ENCODE peak calls at places on chromosomes 6 and 20, in four cellular contexts. W is psoas muscle, T is fibroblast of pulmonary artery, P is BJ. K is an unnamed sample.

GRCh38 chr20:44401052-44401769 is 45.7 kb downstream of the HNF4A start:
- DNase-seq in T (no peak), P (no peak), W (no peak), K (no peak)

GRCh38 chr6:20985821-20986220 is 451.6 kb downstream of the CDKAL1 start:
- DNase-seq in P (no peak), T (no peak), W (no peak), K (no peak)

GRCh38 chr6:126848119-126848518 is 270.4 kb upstream of the RSPO3 start:
- DNase-seq in P (no peak), W (no peak), T (no peak), K (no peak)

GRCh38 chr20:57522380-57522973 is 2.5 kb downstream of the CTCFL start:
- DNase-seq in T (no peak), W (no peak), P (no peak), K (no peak)

GRCh38 chr6:135423649-135424128 is 73.9 kb downstream of the AHI1 start:
- DNase-seq in W (no peak), P (peak; percentile 4), T (peak; percentile 74), K (peak; percentile 80)

GRCh38 chr6:34525431-34526175 is 30.5 kb downstream of the SPDEF start:
- DNase-seq in P (no peak), T (no peak), W (peak; percentile 42), K (no peak)

GRCh38 chr6:135675862-135676261 is 175.6 kb upstream of the PDE7B start:
- DNase-seq in W (no peak), P (no peak), T (peak; percentile 58), K (peak; percentile 79)

GRCh38 chr20:59518881-59519706 is 85.2 kb upstream of the PHACTR3 start:
- DNase-seq in P (no peak), W (no peak), T (peak; percentile 61), K (peak; percentile 72)

GRCh38 chr6:85923013-85923430 is 280.3 kb upstream of the SYNCRIP start:
- DNase-seq in T (peak; percentile 60), W (no peak), P (no peak), K (peak; percentile 64)

GRCh38 chr6:50791900-50792508 is 26.7 kb upstream of the TFAP2B start:
- DNase-seq in W (no peak), P (no peak), T (peak; percentile 51), K (peak; percentile 44)

GRCh38 chr6:167532410-167533294 is 207.8 kb downstream of the TTLL2 start:
- DNase-seq in W (no peak), P (no peak), T (no peak), K (no peak)

GRCh38 chr20:3710703-3711417 is 1.5 kb downstream of the SIGLEC1 start:
- DNase-seq in W (peak; percentile 86), T (peak; percentile 51), P (no peak), K (peak; percentile 53)

GRCh38 chr6:116596815-116597214 is 19.5 kb upstream of the RSPH4A start:
- DNase-seq in W (no peak), T (peak; percentile 53), P (no peak), K (peak; percentile 48)

GRCh38 chr6:111926731-111927302 is 53.6 kb upstream of the FYN start:
- DNase-seq in T (no peak), W (no peak), P (no peak), K (no peak)

GRCh38 chr6:142155895-142156757 is 9.1 kb downstream of the VTA1 start:
- DNase-seq in W (no peak), P (no peak), T (peak; percentile 60), K (peak; percentile 54)

GRCh38 chr6:77502966-77503365 is 39.7 kb upstream of the HTR1B start:
- DNase-seq in P (no peak), T (no peak), W (no peak), K (peak; percentile 13)

GRCh38 chr6:161029195-161029809 is 37.7 kb downstream of the MAP3K4 start:
- DNase-seq in P (peak; percentile 94), W (no peak), T (peak; percentile 43), K (peak; percentile 95)

GRCh38 chr6:153090241-153090930 is 40.7 kb downstream of the RGS17 start:
- DNase-seq in W (no peak), P (peak; percentile 23), T (peak; percentile 93), K (peak; percentile 92)

GRCh38 chr6:7727150-7727950 is 1.5 kb downstream of the BMP6 start:
- DNase-seq in W (no peak), P (no peak), T (peak; percentile 36), K (no peak)

GRCh38 chr6:7730003-7730402 is 4.1 kb downstream of the BMP6 start:
- DNase-seq in P (no peak), W (no peak), T (no peak), K (no peak)

GRCh38 chr6:7728855-7729590 is 3.1 kb downstream of the BMP6 start:
- DNase-seq in T (peak; percentile 57), P (no peak), W (no peak), K (no peak)

GRCh38 chr6:7726416-7727149 is 684 bp downstream of the BMP6 start:
- DNase-seq in T (no peak), P (no peak), W (no peak), K (no peak)

DNA sequence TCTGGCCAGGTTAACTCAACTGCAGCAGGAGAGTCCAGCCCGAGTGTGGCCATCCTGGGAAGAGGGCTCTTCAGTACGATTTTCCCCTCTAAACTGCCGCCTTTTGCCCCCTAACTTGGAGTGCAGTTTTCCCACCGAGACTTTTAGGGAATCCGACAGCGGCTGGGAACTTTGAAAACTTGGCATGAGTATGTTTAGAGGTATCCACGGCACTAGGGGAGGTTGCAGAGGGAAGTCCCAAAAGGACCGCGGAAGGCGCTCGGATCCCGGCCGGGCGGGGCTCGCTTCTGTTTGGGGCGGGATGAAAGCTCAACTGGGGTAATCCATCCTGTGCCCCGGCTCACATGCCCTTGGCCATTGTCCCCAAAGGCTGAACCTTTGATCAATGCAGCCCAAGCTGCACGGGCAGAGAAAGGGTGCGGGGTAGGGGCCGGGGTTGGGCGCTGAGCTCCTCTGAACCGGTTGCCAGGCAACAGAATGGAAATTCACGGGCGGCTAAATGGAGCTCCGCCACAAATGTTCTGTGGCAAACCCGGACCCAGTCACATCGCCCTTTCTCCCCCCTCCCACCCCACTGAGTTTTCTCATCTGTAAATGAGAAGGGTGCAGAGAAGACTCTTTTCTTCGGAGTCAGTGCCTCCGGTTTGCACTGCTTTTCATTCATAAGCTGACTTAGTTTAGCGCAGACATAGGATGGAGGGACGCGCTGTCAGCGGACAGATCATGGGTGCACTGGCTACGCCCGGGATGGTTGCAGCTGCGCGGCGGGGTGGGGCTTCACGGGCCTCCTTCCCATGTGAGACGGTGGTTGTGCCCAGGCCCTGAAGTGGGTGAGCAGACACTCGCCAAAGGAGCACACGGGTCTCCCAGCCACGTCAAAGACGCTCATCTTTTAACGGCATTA is 2.3 kb downstream of the BMP6 start:
- DNase-seq in W (peak; percentile 59), T (peak; percentile 56), P (no peak), K (no peak)
- H3K4me3 ChIP-seq in W (peak overlapping the region; percentile 79), T (peak overlapping the region; percentile 86), P (peak overlapping the region; percentile 7), K (peak overlapping the region; percentile 23)

DNA sequence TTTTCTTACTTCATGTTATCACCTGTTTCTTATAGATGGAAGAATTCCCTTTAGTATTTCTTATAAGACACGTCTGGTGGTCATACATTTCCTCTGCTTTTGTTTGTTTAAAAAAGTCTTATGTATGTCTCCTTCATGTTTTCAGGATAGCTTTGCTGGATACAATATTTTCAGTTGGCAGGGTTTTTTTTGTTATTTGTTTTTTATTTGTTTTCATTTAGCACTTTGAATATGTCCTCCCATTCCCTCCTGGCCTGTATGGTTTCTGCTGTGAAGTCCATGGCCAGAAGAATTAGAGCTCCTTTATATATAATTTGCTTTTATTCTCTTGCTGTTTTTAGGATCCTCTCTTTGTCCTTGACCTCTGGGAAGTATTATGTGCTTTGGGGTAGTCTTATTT is 82.7 kb upstream of the RAB32 start:
- DNase-seq in T (no peak), P (no peak), W (no peak), K (no peak)
- TF ChIP-seq CTCF in T (no peak), P (no peak), W (no peak), K (no peak)

DNA sequence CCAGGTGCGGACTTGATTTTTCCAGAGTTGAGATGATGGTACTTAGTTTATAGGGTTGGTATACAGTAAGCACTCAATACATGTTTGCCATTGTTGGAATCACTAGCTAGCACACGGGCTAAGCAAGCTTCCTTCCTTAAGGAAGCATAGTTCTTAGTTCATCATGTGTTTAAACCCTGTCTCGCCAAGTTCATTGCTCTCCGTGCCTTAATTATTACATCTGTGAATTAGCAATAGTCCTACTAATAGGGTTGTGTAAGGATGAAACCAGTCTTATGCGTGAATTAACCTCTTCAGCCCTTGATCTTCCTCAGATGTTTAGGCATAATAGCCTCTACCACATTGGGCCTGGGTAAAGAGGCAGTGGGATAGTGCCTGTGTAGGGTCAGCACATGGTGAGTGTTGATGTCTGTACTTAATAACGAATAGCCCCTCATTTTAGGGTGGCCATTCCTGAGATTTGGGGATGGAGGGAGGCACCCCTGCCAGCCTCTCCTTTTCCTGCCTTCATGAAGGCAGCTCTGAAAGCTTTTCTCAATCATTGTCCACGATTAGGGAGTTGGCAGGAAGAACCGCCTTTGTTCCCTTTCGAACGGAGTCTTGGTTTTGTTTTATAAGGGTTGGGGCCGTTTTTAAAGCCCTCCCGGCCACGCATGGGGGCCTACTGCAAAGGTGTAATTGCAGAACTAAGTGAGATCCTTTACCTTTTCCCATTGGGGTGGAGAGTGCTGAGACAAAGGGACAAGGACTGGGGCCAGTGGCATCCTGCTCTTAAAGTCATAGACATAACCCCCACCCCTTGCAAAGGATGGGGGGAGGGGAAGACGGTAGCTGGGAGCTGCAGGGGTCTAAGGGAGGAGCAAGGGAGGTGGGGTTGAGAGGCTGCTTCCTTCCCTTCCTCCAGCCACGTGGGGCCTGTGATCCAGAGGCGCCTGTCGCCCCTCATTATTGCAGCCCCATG is 2.1 kb downstream of the DNMT3B start:
- DNase-seq in W (no peak), P (no peak), T (no peak), K (no peak)
- H3K4me3 ChIP-seq in W (no peak overlapping the region), P (no peak overlapping the region), T (no peak overlapping the region), K (no peak overlapping the region)

DNA sequence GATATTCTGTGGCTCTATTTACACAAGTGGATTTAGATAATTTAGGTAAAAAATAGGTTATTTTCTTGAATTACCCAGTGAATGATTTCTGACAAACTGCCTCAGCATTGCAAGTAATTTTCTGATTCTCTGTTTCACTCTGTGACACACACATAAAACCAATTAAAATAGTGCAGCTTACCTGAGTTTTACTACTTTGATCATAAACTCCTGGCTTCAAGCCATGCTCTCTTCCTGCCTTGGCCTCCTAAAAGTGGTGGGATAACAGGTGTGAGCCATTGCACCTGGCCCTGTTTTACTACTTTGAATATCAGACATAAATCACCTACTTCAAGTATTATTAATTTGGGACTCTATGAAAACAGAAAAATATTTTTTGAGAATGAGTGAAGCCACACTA is 462.9 kb downstream of the ADGRB3 start:
- DNase-seq in W (no peak), P (no peak), T (no peak), K (no peak)
- TF ChIP-seq CTCF in W (no peak), P (no peak), T (no peak), K (no peak)

DNA sequence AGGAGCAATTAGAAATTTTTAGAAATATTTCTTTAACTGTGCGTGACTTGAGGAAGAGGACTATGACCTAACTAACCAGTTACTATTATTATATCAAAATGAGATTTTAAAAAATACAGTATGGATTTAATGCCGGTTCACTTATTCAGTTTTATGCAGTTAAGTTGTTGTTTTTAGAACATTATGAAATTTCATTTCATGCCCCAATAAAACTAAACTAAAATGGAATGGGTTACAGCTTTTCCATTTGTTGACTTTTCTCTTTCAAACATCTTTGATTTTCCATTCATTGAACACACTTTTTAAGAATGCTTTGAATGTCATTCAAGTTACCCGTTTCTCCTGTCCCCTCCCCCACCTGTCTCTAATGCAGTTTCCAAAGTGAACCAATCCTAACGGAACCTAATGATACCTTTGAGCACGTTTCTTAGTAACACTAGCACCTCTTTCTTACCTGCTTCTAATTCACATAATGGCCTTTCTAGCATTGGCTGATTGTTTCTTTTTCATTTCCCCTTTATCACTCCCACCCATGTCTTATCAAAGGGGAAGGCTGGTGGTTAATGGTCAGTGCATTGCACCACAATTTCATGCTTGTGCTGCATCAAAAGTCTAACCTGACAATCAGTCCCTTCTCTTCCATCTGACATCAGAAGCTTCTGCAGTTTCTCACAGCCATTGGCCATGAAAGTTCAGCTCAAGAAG is 262.2 kb upstream of the TAB2 start:
- DNase-seq in T (no peak), P (no peak), W (no peak), K (no peak)
- H3K4me3 ChIP-seq in T (no peak overlapping the region), P (no peak overlapping the region), W (no peak overlapping the region), K (no peak overlapping the region)